ENCODE peak calls at places on chromosomes 12 and 14, in five cellular contexts. T is activated CD4-positive, alpha-beta T cell treated with anti-CD3 and anti-CD28 coated beads, Interleukin-2, amount 50 U/mL, for 48 hours; R is HuH-7.5; U is upper lobe of right lung; Z is AG04450. E is an unnamed sample.

GRCh38 chr14:100060766-100061165 is 4.5 kb upstream of the EVL start:
- DNase-seq in T (no peak), R (no peak), U (no peak), Z (no peak), E (no peak)

GRCh38 chr12:22334696-22335290 is at the start of gene ST8SIA1:
- DNase-seq in T (peak), R (peak), U (peak), Z (no peak), E (no peak)

GRCh38 chr14:20632448-20632830 is 9.1 kb downstream of the OR6S1 start:
- DNase-seq in T (no peak), R (no peak), U (no peak), Z (no peak), E (no peak)

GRCh38 chr12:29616664-29617409 is 119.4 kb upstream of the OVCH1 start:
- DNase-seq in T (no peak), R (no peak), U (no peak), Z (no peak), E (peak)

GRCh38 chr12:93419388-93420034 is 22.2 kb downstream of the UBE2N start:
- DNase-seq in T (no peak), R (no peak), U (no peak), Z (no peak), E (peak)

GRCh38 chr12:18153826-18154225 is 63.8 kb upstream of the RERGL start:
- DNase-seq in T (no peak), R (no peak), U (no peak), Z (no peak), E (no peak)

GRCh38 chr14:37056473-37056872 is 115.9 kb downstream of the SLC25A21 start:
- DNase-seq in T (no peak), R (no peak), U (no peak), Z (peak), E (no peak)

GRCh38 chr14:74213907-74214803 is 25.1 kb upstream of the VSX2 start:
- DNase-seq in T (no peak), R (no peak), U (no peak), Z (no peak), E (no peak)

GRCh38 chr12:7374423-7375144 is 69.4 kb downstream of the CD163L1 start:
- DNase-seq in T (peak), R (peak), U (peak), Z (no peak), E (peak)

GRCh38 chr12:14564336-14564959 is 3.2 kb downstream of the PLBD1 start:
- DNase-seq in T (no peak), R (no peak), U (no peak), Z (no peak), E (no peak)

GRCh38 chr12:66290716-66291200 is 11.5 kb upstream of the HELB start:
- DNase-seq in T (no peak), R (no peak), U (no peak), Z (no peak), E (no peak)

GRCh38 chr14:101489092-101489760 is 72.1 kb upstream of the DIO3 start:
- DNase-seq in T (no peak), R (no peak), U (peak), Z (no peak), E (no peak)

GRCh38 chr14:103733651-103734050 is 18.0 kb downstream of the ZFYVE21 start:
- DNase-seq in T (no peak), R (no peak), U (peak), Z (no peak), E (no peak)

GRCh38 chr14:98868846-98869245 is 403.2 kb downstream of the BCL11B start:
- DNase-seq in T (no peak), R (no peak), U (no peak), Z (no peak), E (no peak)

GRCh38 chr14:96126339-96126770 is 78.3 kb upstream of the BDKRB2 start:
- DNase-seq in T (no peak), R (no peak), U (no peak), Z (no peak), E (no peak)

GRCh38 chr14:64549016-64549415 is 745 bp upstream of the PPP1R36 start:
- DNase-seq in T (no peak), R (no peak), U (no peak), Z (no peak), E (no peak)

GRCh38 chr12:113413488-113413939 is 8.7 kb upstream of the SDSL start:
- DNase-seq in T (no peak), R (peak), U (no peak), Z (no peak), E (peak)

GRCh38 chr12:15732341-15733061 is 56.7 kb downstream of the EPS8 start:
- DNase-seq in T (no peak), R (no peak), U (no peak), Z (no peak), E (no peak)

GRCh38 chr12:130677957-130678558 is 38.0 kb downstream of the RIMBP2 start:
- DNase-seq in T (no peak), R (no peak), U (no peak), Z (no peak), E (no peak)

E was measured in dermis microvascular lymphatic vessel endothelial cell.